ENCODE peak calls at places on chromosomes 2 and 18, in ten cellular contexts. N is naive thymus-derived CD4-positive, alpha-beta T cell; Q is left ventricle myocardium inferior; L is psoas muscle; K is body of pancreas; P is SJCRH30; C is lower lobe of right lung; J is MM.1S; R is sigmoid colon; E is gastrocnemius medialis. W is an unnamed sample.

GRCh38 chr2:160324161-160324768 is 124.2 kb upstream of the ITGB6 start:
- DNase-seq in N (no peak), Q (peak; percentile 53), L (peak; percentile 50), K (peak; percentile 76), P (peak; percentile 39), C (peak; percentile 61), J (peak; percentile 50), R (peak; percentile 77), E (peak; percentile 49), W (no peak)

GRCh38 chr2:138787053-138787666 is 7.0 kb upstream of the NXPH2 start:
- DNase-seq in N (no peak), Q (no peak), L (no peak), K (peak; percentile 41), P (no peak), C (no peak), J (peak; percentile 49), R (no peak), E (no peak), W (no peak)

GRCh38 chr18:25832008-25832604 is 258.3 kb downstream of the SS18 start:
- DNase-seq in N (no peak), Q (peak; percentile 72), L (peak; percentile 61), K (peak; percentile 58), P (peak; percentile 69), C (peak; percentile 58), J (peak; percentile 43), R (no peak), E (peak; percentile 39), W (peak; percentile 68)

GRCh38 chr18:7902399-7902839 is 335.3 kb downstream of the PTPRM start:
- DNase-seq in N (no peak), Q (no peak), L (peak; percentile 33), K (peak; percentile 22), P (no peak), C (no peak), J (no peak), R (peak; percentile 87), E (peak; percentile 57), W (no peak)

GRCh38 chr2:1132328-1132964 is 181.8 kb downstream of the SNTG2 start:
- DNase-seq in N (no peak), Q (no peak), L (no peak), K (no peak), P (peak; percentile 43), C (no peak), J (no peak), R (no peak), E (no peak), W (no peak)

GRCh38 chr18:35029770-35030169 is 11.4 kb upstream of the MAPRE2 start:
- DNase-seq in N (peak; percentile 34), Q (no peak), L (no peak), K (no peak), P (no peak), C (no peak), J (peak; percentile 72), R (no peak), E (no peak), W (no peak)

GRCh38 chr2:64283641-64284371 is 139.6 kb upstream of the PELI1 start:
- DNase-seq in N (peak; percentile 14), Q (no peak), L (no peak), K (no peak), P (no peak), C (no peak), J (peak; percentile 66), R (no peak), E (no peak), W (no peak)

GRCh38 chr2:117342415-117342814 is 472.1 kb upstream of the DDX18 start:
- DNase-seq in N (no peak), Q (no peak), L (no peak), K (no peak), P (no peak), C (no peak), J (no peak), R (no peak), E (no peak), W (no peak)

GRCh38 chr2:191638079-191638801 is 39.7 kb upstream of the NABP1 start:
- DNase-seq in N (no peak), Q (no peak), L (no peak), K (peak; percentile 7), P (peak; percentile 35), C (no peak), J (no peak), R (no peak), E (no peak), W (no peak)

GRCh38 chr2:68837164-68837860 is 33.9 kb downstream of the BMP10 start:
- DNase-seq in N (peak; percentile 40), Q (peak; percentile 71), L (peak; percentile 59), K (peak; percentile 80), P (no peak), C (peak; percentile 91), J (peak; percentile 80), R (no peak), E (peak; percentile 33), W (peak; percentile 92)

GRCh38 chr18:23583071-23583865 is 3.0 kb downstream of the NPC1 start:
- DNase-seq in N (no peak), Q (no peak), L (no peak), K (no peak), P (no peak), C (no peak), J (no peak), R (no peak), E (no peak), W (no peak)

GRCh38 chr2:202885190-202885589 is 13.6 kb upstream of the ICA1L start:
- DNase-seq in N (no peak), Q (no peak), L (no peak), K (no peak), P (no peak), C (no peak), J (no peak), R (no peak), E (no peak), W (no peak)

GRCh38 chr2:48601349-48601748 is 16.3 kb upstream of the GTF2A1L start:
- DNase-seq in N (no peak), Q (no peak), L (no peak), K (peak; percentile 20), P (no peak), C (no peak), J (peak; percentile 40), R (no peak), E (no peak), W (no peak)

GRCh38 chr2:54560146-54560881 is 104.2 kb downstream of the SPTBN1 start:
- DNase-seq in N (peak; percentile 33), Q (no peak), L (peak; percentile 51), K (peak; percentile 44), P (no peak), C (peak; percentile 51), J (peak; percentile 79), R (peak; percentile 87), E (no peak), W (peak; percentile 57)

GRCh38 chr2:64288321-64288931 is 144.2 kb upstream of the PELI1 start:
- DNase-seq in N (no peak), Q (no peak), L (no peak), K (no peak), P (no peak), C (no peak), J (no peak), R (no peak), E (no peak), W (no peak)

GRCh38 chr18:50602466-50602865 is 42.6 kb downstream of the MAPK4 start:
- DNase-seq in N (no peak), Q (no peak), L (no peak), K (no peak), P (no peak), C (no peak), J (no peak), R (no peak), E (no peak), W (no peak)

GRCh38 chr2:186103276-186103675 is 364.7 kb downstream of the FSIP2 start:
- DNase-seq in N (no peak), Q (no peak), L (no peak), K (no peak), P (no peak), C (no peak), J (no peak), R (no peak), E (no peak), W (no peak)

GRCh38 chr2:133674433-133675331 is 106.4 kb upstream of the NCKAP5 start:
- DNase-seq in N (no peak), Q (peak; percentile 38), L (peak; percentile 30), K (peak; percentile 72), P (peak; percentile 54), C (peak; percentile 59), J (no peak), R (peak; percentile 65), E (peak; percentile 12), W (peak; percentile 39)
- H3K4me3 ChIP-seq in N (no peak overlapping the region), Q (peak overlapping the region; percentile 56), L (peak overlapping the region; percentile 46), K (no peak overlapping the region), P (peak overlapping the region; percentile 8), C (peak overlapping the region; percentile 37), J (no peak overlapping the region), R (no peak overlapping the region), E (peak overlapping the region; percentile 28), W (no peak overlapping the region)

DNA sequence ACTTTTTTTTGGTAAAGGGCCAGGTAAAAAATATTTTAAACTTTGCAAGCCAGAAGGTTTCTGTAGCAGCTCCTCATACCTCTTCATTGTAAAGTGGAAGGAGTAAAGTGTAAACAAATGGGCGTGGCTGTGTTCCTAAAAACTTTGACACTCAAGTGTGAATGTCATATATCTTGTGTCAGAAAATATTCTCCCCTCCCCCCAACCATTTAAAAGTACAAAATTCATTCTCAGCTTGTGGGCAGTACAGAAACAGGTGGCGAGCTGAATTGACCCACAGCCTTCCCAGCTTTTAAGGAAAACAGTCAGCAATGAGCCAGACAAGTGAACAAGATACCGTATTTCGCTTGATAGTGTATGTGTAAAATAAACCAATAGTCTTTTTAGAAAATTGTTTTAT is 4.0 kb downstream of the YPEL5 start:
- DNase-seq in N (no peak), Q (no peak), L (no peak), K (no peak), P (no peak), C (no peak), J (no peak), R (no peak), E (no peak), W (no peak)
- H3K27ac ChIP-seq in N (no peak overlapping the region), Q (no peak overlapping the region), L (no peak overlapping the region), K (no peak overlapping the region), P (no peak overlapping the region), C (no peak overlapping the region), J (no peak overlapping the region), R (peak overlapping the region; percentile 93), E (peak overlapping the region; percentile 100), W (no peak overlapping the region)

DNA sequence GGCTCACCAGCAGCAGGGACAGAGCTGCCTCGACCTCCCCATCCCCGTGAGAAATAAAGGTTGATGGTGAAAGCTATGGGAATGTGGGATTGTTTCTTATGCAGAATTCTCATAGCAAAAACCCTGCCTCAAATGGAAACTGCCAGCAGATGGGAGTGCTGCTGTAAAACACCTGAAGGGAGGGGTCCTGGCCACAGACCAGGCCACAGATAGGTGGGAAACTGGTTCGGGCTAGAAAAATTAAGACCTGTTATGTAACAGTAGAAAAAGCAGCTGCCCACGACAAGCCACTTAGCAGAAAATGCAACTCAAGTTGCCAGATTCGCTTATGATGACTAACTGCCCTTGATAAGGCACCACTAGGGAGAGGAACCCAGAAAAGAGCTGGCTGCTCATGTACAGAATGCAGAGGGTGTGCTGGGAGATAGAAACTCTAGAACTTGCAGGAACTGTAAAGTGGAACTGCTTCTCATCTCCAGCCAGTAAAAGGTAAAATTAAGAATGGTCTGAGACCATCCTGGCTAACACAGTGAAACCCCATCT is 114.5 kb upstream of the SALL3 start:
- DNase-seq in N (no peak), Q (no peak), L (no peak), K (no peak), P (no peak), C (no peak), J (no peak), R (no peak), E (no peak), W (no peak)
- H3K27me3 ChIP-seq in N (no peaks in the 10 kb centered on the region), Q (peaks cover 85% of the 10 kb centered on the region), L (no peaks in the 10 kb centered on the region), K (peaks cover 3% of the 10 kb centered on the region), P (no peaks in the 10 kb centered on the region), C (peaks cover 18% of the 10 kb centered on the region), J (no peaks in the 10 kb centered on the region), R (peaks cover 3% of the 10 kb centered on the region), E (no peaks in the 10 kb centered on the region), W (peaks cover 74% of the 10 kb centered on the region)

GRCh38 chr2:37634914-37635358 is 36.5 kb downstream of the CDC42EP3 start:
- DNase-seq in N (no peak), Q (no peak), L (no peak), K (no peak), P (no peak), C (no peak), J (no peak), R (no peak), E (no peak), W (no peak)
- H3K4me3 ChIP-seq in N (no peak overlapping the region), Q (no peak overlapping the region), L (no peak overlapping the region), K (no peak overlapping the region), P (no peak overlapping the region), C (no peak overlapping the region), J (no peak overlapping the region), R (no peak overlapping the region), E (no peak overlapping the region), W (no peak overlapping the region)